ENCODE peak calls at places on chromosomes 16 and 17, in nine cellular contexts. O is cardiac fibroblast, L is fibroblast of the aortic adventitia, I is brain microvascular endothelial cell, T is fibroblast of lung, J is chondrocyte, S is HFFc6, Q is foreskin fibroblast, A is GM10248. E is an unnamed sample.

GRCh38 chr16:71635632-71636031 is 9.6 kb downstream of the MARVELD3 start:
- DNase-seq in L (no peak), J (no peak), A (no peak), T (no peak), Q (no peak), O (no peak), S (no peak), I (no peak), E (no peak)

GRCh38 chr17:40070895-40071719 is 8.3 kb downstream of the THRA start:
- DNase-seq in L (no peak), S (no peak), A (no peak), O (no peak), T (no peak), J (no peak), Q (no peak), I (no peak), E (no peak)

GRCh38 chr17:2085648-2085949 is 30.7 kb downstream of the HIC1 start:
- DNase-seq in L (peak), T (peak), J (no peak), S (no peak), I (no peak), O (peak), Q (no peak), A (no peak), E (peak)

GRCh38 chr16:24488045-24488444 is 51.3 kb upstream of the RBBP6 start:
- DNase-seq in Q (no peak), T (no peak), S (no peak), A (no peak), I (no peak), J (no peak), O (no peak), L (no peak), E (no peak)

GRCh38 chr16:68194263-68194662 is 41.7 kb downstream of the ESRP2 start:
- DNase-seq in T (no peak), L (no peak), I (no peak), J (no peak), A (no peak), O (no peak), Q (no peak), S (no peak), E (no peak)

GRCh38 chr16:77212736-77213541 is 13.7 kb downstream of the SYCE1L start:
- DNase-seq in L (no peak), Q (no peak), J (no peak), A (peak), S (no peak), O (peak), T (peak), I (no peak), E (no peak)

GRCh38 chr16:83013071-83013470 is 386.3 kb downstream of the CDH13 start:
- DNase-seq in J (no peak), S (no peak), L (no peak), Q (no peak), T (no peak), I (no peak), A (no peak), O (no peak), E (no peak)

GRCh38 chr16:82834156-82834758 is 207.5 kb downstream of the CDH13 start:
- DNase-seq in L (peak), T (peak), S (no peak), Q (no peak), J (no peak), A (no peak), I (no peak), O (no peak), E (no peak)

GRCh38 chr16:3038896-3039295 is 2.2 kb upstream of the BICDL2 start:
- DNase-seq in J (no peak), I (no peak), A (no peak), Q (no peak), S (no peak), L (no peak), O (no peak), T (no peak), E (no peak)

GRCh38 chr17:55674107-55674506 is 48.6 kb downstream of the TMEM100 start:
- DNase-seq in J (no peak), L (peak), T (no peak), Q (peak), S (peak), I (no peak), O (peak), A (no peak), E (peak)

GRCh38 chr17:81566461-81567126 is 14.4 kb upstream of the FAAP100 start:
- DNase-seq in A (no peak), L (peak), J (no peak), Q (peak), I (peak), T (peak), O (peak), S (peak), E (peak)

GRCh38 chr16:64162613-64163375 is 959.1 kb downstream of the CDH11 start:
- DNase-seq in T (no peak), Q (no peak), S (no peak), I (no peak), L (no peak), O (no peak), A (no peak), J (no peak), E (no peak)

GRCh38 chr17:15364615-15365014 is 23.2 kb upstream of the TEKT3 start:
- DNase-seq in S (no peak), O (no peak), I (no peak), A (no peak), J (no peak), L (no peak), Q (no peak), T (no peak), E (no peak)

GRCh38 chr17:80152057-80152831 is 5.3 kb upstream of the EIF4A3 start:
- DNase-seq in A (no peak), O (peak), I (peak), Q (peak), T (peak), L (peak), S (no peak), J (no peak), E (peak)

GRCh38 chr16:66315210-66315825 is 51.2 kb upstream of the CDH5 start:
- DNase-seq in A (peak), I (peak), O (peak), S (peak), J (no peak), L (peak), Q (peak), T (peak), E (peak)

GRCh38 chr16:23434380-23434779 is 18.6 kb downstream of the COG7 start:
- DNase-seq in Q (peak), A (peak), L (peak), J (no peak), T (peak), I (no peak), S (peak), O (peak), E (peak)

GRCh38 chr16:84617631-84618427 is at the start of gene COTL1:
- DNase-seq in S (peak), T (peak), I (peak), Q (peak), A (peak), L (peak), O (peak), J (no peak), E (peak)

GRCh38 chr17:2701996-2702741 is 9.4 kb downstream of the CLUH start:
- DNase-seq in Q (no peak), T (no peak), O (no peak), I (no peak), J (peak), A (no peak), S (no peak), L (no peak), E (no peak)

GRCh38 chr16:66930189-66930588 is 4.0 kb downstream of the CIAO2B start:
- DNase-seq in T (peak), O (peak), Q (peak), J (no peak), I (peak), A (no peak), S (peak), L (peak), E (peak)

GRCh38 chr16:14225457-14225856 is 154.3 kb downstream of the MRTFB start:
- DNase-seq in S (no peak), Q (no peak), I (no peak), T (no peak), O (no peak), L (no peak), A (no peak), J (no peak), E (no peak)

GRCh38 chr16:84143784-84144199 is 1.2 kb downstream of the HSDL1 start:
- DNase-seq in J (no peak), Q (no peak), I (no peak), O (peak), L (no peak), S (no peak), T (no peak), A (no peak), E (no peak)

GRCh38 chr16:68272501-68273209 is 8.3 kb downstream of the SLC7A6 start:
- DNase-seq in A (no peak), T (no peak), I (no peak), J (no peak), L (no peak), O (no peak), Q (no peak), S (no peak), E (no peak)

GRCh38 chr16:83728518-83728917 is 79.3 kb upstream of the HSBP1 start:
- DNase-seq in J (no peak), L (no peak), Q (no peak), T (no peak), S (no peak), A (no peak), O (no peak), I (peak), E (no peak)

GRCh38 chr16:72309001-72309400 is 137.0 kb upstream of the PMFBP1 start:
- DNase-seq in J (no peak), O (no peak), S (no peak), L (no peak), Q (no peak), T (no peak), I (no peak), A (no peak), E (no peak)

GRCh38 chr16:27308792-27309191 is 5.0 kb upstream of the IL4R start:
- DNase-seq in O (no peak), I (no peak), S (no peak), A (no peak), L (no peak), Q (no peak), J (no peak), T (no peak), E (no peak)

GRCh38 chr17:81426676-81427445 is 31.6 kb downstream of the BAHCC1 start:
- DNase-seq in S (no peak), Q (no peak), T (no peak), O (no peak), A (no peak), J (no peak), I (no peak), L (no peak), E (no peak)

GRCh38 chr16:2328428-2328827 is 12.1 kb downstream of the ABCA3 start:
- DNase-seq in I (no peak), A (no peak), T (no peak), J (no peak), O (no peak), Q (no peak), S (no peak), L (no peak), E (no peak)

GRCh38 chr17:72766761-72767356 is 325.6 kb downstream of the SLC39A11 start:
- DNase-seq in S (no peak), L (no peak), O (peak), Q (no peak), I (peak), J (no peak), T (peak), A (no peak), E (peak)

DNA sequence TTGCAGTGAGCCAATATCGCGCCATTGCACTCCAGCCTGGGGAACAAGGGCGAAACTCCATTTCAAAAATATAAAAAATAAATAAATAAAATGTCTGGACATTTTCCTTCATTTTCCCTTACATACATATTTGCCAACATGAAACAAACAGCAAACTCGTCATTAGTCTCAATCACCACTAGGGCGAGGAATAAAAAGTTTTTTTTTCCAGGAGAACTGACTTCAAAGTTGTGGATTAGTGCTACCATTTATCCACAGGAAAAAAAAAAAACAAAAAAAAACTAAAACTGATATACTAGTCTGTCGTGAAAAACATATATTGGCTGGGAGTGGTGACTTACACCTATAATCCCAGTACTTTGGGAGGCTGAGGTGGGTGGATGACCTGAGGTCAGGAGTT is 77.0 kb upstream of the MTMR4 start:
- DNase-seq in J (no peak), L (no peak), A (no peak), O (no peak), I (no peak), T (no peak), Q (no peak), S (no peak), E (no peak)
- TF ChIP-seq CTCF in J (peak), L (peak), A (no peak), O (peak), I (no peak), T (peak), Q (no peak), S (peak), E (peak)

DNA sequence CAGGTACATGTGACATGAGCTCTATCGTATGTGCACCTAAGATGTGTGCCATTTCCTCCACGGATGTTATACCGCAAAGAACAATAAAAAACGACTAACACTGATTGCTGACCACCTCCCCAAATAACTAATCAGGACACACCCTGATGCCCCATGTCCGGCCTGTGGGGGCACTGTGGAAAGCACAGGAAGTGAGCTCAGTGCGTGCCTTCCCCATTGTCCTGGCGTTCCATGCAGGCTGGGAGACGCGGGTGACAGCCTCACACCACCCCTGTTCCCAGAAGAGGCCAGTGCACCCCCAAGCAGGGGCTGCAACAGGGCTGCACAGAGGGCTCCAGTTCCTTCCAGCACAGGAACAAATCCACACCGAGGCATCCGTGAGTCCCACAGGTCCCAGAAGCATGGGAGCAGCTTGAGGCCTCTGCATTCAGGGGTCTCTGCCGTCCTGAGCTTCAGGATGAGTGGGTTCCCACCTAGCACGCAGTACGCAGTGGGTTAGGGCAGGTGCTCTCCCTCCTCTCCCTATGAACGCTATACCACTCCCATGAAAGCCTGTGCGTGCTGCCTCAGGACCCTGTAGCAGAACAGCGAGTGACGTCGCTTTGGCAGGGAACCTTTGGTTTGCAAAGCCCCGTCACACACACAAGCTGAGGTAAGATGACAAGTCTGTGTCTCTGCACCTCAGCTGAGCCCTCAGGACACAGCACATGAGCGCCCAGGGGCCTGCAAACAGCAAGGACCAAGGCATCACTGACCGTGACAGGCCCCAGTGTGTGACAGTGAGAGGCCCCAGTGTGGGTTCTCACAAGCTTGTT is 117.7 kb downstream of the ZNF778 start:
- DNase-seq in I (no peak), Q (no peak), A (no peak), L (no peak), O (no peak), J (no peak), S (no peak), T (no peak), E (no peak)
- TF ChIP-seq CTCF in I (peak), Q (no peak), A (no peak), L (no peak), O (peak), J (no peak), S (peak), T (no peak), E (peak)

DNA sequence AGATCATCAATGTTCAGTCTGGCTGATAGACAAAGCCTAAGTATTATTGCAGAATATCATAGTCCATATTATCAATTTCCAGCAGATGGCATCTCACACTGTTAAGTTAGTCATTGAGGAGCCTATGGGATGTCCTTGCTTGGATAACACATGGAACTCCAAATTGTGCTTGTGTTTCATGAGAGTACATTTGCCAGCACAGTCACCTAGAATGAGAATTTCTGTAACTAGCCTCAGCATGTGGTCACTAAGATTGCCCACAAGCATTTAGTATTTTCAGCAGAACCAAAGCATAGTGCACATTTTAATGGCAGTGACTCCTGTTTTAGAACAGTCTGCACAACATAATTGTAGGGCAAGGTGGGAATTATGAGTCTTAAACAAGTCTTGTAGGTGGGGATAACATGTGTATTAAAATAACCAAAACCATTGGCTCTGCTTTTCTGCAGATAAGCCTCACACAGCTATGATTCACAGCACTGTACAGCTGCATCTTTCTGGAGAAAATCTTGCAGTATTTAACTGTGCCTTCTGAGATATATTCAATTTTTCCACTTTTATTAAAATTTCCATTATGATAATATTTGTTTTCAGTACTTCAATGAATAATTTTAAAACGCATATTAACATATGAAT is 882.8 kb upstream of the SOX9 start:
- DNase-seq in I (peak), T (peak), L (peak), A (no peak), Q (no peak), O (peak), J (no peak), S (peak), E (peak)
- TF ChIP-seq CTCF in I (peak), T (peak), L (no peak), A (no peak), Q (peak), O (no peak), J (peak), S (peak), E (peak)

GRCh38 chr17:65455972-65456343 is 105.5 kb downstream of the AXIN2 start:
- DNase-seq in Q (peak), T (no peak), O (peak), J (no peak), S (no peak), A (no peak), I (no peak), L (peak), E (peak)
- TF ChIP-seq CTCF in Q (peak), T (peak), O (peak), J (peak), S (no peak), A (no peak), I (peak), L (peak), E (peak)

GRCh38 chr16:30082545-30083090 is 6.8 kb downstream of the PPP4C start:
- DNase-seq in T (no peak), S (no peak), O (no peak), J (no peak), I (no peak), Q (no peak), A (no peak), L (no peak), E (no peak)
- TF ChIP-seq CTCF in T (no peak), S (peak), O (peak), J (peak), I (peak), Q (no peak), A (no peak), L (no peak), E (no peak)

GRCh38 chr16:6571044-6571443 is 761.6 kb upstream of the RBFOX1 start:
- DNase-seq in J (no peak), T (no peak), O (no peak), Q (no peak), L (no peak), I (no peak), S (no peak), A (no peak), E (no peak)

GRCh38 chr16:6574146-6574545 is 758.5 kb upstream of the RBFOX1 start:
- DNase-seq in A (no peak), J (no peak), O (no peak), T (no peak), L (no peak), Q (no peak), I (no peak), S (no peak), E (no peak)

GRCh38 chr16:6570520-6570919 is 762.1 kb upstream of the RBFOX1 start:
- DNase-seq in O (no peak), T (no peak), L (no peak), A (no peak), I (no peak), Q (no peak), J (no peak), S (no peak), E (no peak)

GRCh38 chr16:6576646-6577045 is 756.0 kb upstream of the RBFOX1 start:
- DNase-seq in T (no peak), I (no peak), J (no peak), L (no peak), S (no peak), A (no peak), O (no peak), Q (no peak), E (no peak)

DNA sequence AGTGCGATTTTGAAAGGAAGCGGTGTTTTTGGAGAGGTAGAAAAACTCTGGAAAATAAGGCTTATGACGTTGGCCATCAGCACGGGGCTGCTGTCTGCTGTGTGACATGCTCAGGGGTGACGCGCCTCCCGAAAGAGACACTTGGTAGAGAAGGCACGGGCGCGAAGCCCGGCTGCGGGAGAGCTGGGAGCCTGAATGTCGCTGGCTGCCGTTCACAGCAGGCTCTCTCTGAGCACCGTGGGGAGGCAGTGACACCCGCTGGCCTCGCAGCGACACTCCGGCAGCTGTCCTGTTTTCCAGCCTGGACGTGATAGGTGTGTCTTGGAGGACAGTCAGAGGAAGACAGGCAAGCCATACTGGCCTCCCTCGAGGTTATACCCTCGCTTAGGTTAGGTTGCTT is 759.1 kb upstream of the RBFOX1 start:
- DNase-seq in Q (no peak), S (no peak), T (no peak), I (no peak), A (no peak), J (no peak), L (no peak), O (no peak), E (no peak)
- TF ChIP-seq CTCF in Q (no peak), S (no peak), T (no peak), I (no peak), A (no peak), J (no peak), L (no peak), O (no peak), E (no peak)

GRCh38 chr17:57366177-57366557 is 109.8 kb downstream of the MSI2 start:
- DNase-seq in Q (no peak), L (no peak), A (no peak), T (no peak), I (no peak), O (no peak), S (no peak), J (no peak), E (no peak)
- TF ChIP-seq CTCF in Q (no peak), L (no peak), A (no peak), T (no peak), I (no peak), O (no peak), S (no peak), J (no peak), E (no peak)

GRCh38 chr16:87276091-87276561 is 41.1 kb downstream of the C16orf95 start:
- DNase-seq in J (no peak), S (no peak), A (no peak), I (no peak), L (no peak), O (no peak), T (no peak), Q (no peak), E (no peak)
- TF ChIP-seq CTCF in J (peak), S (no peak), A (no peak), I (peak), L (no peak), O (no peak), T (no peak), Q (no peak), E (no peak)